ENCODE peak calls at places on chromosomes 13 and 19, in six cellular contexts. L is testis, R is heart left ventricle, P is breast epithelium, I is NB4, Z is mucosa of descending colon. A is an unnamed sample.

GRCh38 chr13:27160657-27161174 is 10.9 kb downstream of the USP12 start:
- DNase-seq in L (no peak), R (no peak), P (no peak), I (no peak), Z (no peak), A (no peak)

GRCh38 chr19:16714702-16715294 is 4.8 kb upstream of the NWD1 start:
- DNase-seq in L (peak; percentile 80), R (peak; percentile 68), P (peak; percentile 40), I (peak; percentile 77), Z (peak; percentile 73), A (peak; percentile 74)

GRCh38 chr19:16470911-16471811 is 609 bp downstream of the EPS15L1 start:
- DNase-seq in L (no peak), R (no peak), P (no peak), I (peak; percentile 60), Z (peak; percentile 34), A (peak; percentile 63)

GRCh38 chr13:48580185-48580803 is 47.4 kb upstream of the RCBTB2 start:
- DNase-seq in L (peak; percentile 91), R (no peak), P (peak; percentile 59), I (peak; percentile 74), Z (peak; percentile 97), A (peak; percentile 76)

GRCh38 chr13:29170451-29171082 is 350.4 kb downstream of the MTUS2 start:
- DNase-seq in L (no peak), R (no peak), P (no peak), I (no peak), Z (no peak), A (no peak)

GRCh38 chr13:89214115-89214514 is 1542.9 kb downstream of the SLITRK5 start:
- DNase-seq in L (no peak), R (no peak), P (no peak), I (no peak), Z (no peak), A (no peak)

GRCh38 chr13:73952683-73953082 is 181.5 kb downstream of the KLF12 start:
- DNase-seq in L (no peak), R (no peak), P (no peak), I (no peak), Z (no peak), A (no peak)

GRCh38 chr13:100490692-100491091 is 97.9 kb downstream of the GGACT start:
- DNase-seq in L (no peak), R (no peak), P (no peak), I (peak; percentile 25), Z (no peak), A (no peak)

GRCh38 chr13:26831336-26831908 is 70.8 kb upstream of the GPR12 start:
- DNase-seq in L (no peak), R (no peak), P (no peak), I (no peak), Z (no peak), A (no peak)

GRCh38 chr13:97367016-97367415 is 67.0 kb upstream of the RAP2A start:
- DNase-seq in L (no peak), R (no peak), P (no peak), I (peak; percentile 95), Z (peak; percentile 15), A (peak; percentile 43)

DNA sequence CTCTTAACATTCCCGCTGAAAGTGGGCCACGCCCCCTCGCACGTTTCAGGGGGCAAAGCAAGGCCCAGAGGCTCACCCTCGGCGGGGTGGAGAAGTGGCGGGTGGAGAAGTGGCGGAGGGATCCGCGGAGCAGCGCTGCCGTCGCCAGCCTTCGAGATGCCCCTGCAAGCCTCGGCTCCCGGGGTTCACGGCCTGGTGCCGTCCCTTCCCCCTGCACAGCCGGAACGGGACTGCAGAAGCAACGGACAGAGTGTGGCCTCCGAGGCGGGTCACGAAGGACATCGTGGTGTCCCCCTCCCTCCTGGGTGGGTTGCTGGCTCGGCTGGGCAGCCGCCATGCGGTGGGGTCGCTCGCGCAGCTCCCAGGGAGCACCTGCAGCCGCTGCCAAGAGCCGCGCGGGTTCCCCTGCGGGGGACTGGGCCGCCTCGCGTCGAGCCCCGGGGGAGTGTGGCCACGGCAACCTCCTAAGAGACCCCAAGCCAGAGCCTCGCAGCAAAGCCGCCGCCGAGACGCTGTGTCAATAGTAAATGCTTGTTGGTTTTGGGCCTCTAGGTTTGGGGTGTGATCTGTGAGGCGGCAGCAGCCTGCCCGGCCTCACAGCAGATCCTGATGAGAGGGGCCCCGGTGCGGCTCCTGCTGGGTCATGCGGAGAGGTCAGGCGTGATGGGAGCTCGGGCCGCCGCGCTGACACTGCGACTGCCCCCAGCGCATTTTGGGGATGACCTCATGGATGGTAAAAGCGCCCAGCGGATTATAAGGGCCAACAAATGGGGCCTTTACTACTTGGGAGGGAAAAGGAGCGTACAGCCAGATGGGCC is 5.5 kb downstream of the TPGS1 start:
- DNase-seq in L (no peak), R (no peak), P (no peak), I (no peak), Z (peak; percentile 13), A (no peak)
- H3K4me3 ChIP-seq in L (no peak overlapping the region), R (no peak overlapping the region), P (no peak overlapping the region), I (no peak overlapping the region), Z (no peak overlapping the region), A (no peak overlapping the region)

DNA sequence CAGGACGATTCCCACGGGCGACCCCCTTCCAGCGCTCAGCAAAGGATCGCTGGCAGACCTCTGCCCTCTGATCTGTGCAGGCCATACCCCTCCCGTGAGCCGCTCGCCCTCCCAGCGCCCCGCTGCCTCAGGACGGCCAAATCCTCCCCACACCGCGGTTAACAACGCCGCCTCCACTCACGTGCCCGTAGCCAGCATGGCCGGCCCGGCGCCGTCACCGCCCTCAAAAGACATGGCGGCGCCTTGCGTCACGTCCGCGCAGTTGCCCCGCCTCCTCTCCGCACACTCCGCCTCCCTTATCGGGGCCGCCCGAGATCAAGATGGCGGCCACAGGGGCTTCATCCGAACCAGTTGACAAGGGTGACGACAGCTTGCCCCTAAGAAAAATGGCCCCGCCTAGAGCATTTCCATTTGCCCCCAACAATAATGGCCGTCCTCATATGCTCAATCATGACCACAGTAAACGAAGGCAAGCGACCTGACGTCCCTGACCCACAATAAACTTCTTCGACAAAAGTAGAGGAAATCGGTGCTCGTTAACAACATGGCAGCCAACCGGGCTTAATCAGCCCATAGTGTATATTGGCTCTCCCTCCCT is 634 bp downstream of the AKT1S1 start:
- DNase-seq in L (peak; percentile 98), R (peak; percentile 99), P (peak; percentile 99), I (peak; percentile 99), Z (peak; percentile 98), A (peak; percentile 100)
- TF ChIP-seq CTCF in L (no peak), R (no peak), P (no peak), I (no peak), Z (no peak), A (no peak)

DNA sequence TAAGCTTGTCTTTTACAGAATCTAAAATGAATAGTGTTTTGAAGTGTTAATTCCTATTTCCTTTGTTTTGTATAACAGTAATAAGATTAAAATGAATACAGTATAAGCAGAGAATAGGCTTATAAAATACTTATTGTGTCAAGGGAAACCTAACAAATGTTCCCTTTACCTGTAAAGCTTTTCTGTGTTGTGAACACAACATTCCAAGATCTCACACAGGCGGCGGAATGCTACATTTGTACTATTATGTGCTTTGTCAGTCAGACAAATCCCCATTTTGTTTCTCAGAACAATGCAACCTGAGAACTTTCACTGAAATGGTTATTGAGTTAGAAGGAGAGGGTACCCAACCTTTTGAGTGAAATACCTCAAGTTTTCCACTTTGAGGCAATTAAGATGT is 1170.3 kb downstream of the OLFM4 start:
- DNase-seq in L (no peak), R (no peak), P (no peak), I (no peak), Z (no peak), A (no peak)
- H3K4me3 ChIP-seq in L (no peak overlapping the region), R (no peak overlapping the region), P (no peak overlapping the region), I (no peak overlapping the region), Z (no peak overlapping the region), A (no peak overlapping the region)

GRCh38 chr19:55382013-55382412 is 2.1 kb downstream of the TMEM238 start:
- DNase-seq in L (no peak), R (no peak), P (no peak), I (no peak), Z (no peak), A (no peak)
- TF ChIP-seq CTCF in L (no peak), R (no peak), P (no peak), I (no peak), Z (no peak), A (no peak)

DNA sequence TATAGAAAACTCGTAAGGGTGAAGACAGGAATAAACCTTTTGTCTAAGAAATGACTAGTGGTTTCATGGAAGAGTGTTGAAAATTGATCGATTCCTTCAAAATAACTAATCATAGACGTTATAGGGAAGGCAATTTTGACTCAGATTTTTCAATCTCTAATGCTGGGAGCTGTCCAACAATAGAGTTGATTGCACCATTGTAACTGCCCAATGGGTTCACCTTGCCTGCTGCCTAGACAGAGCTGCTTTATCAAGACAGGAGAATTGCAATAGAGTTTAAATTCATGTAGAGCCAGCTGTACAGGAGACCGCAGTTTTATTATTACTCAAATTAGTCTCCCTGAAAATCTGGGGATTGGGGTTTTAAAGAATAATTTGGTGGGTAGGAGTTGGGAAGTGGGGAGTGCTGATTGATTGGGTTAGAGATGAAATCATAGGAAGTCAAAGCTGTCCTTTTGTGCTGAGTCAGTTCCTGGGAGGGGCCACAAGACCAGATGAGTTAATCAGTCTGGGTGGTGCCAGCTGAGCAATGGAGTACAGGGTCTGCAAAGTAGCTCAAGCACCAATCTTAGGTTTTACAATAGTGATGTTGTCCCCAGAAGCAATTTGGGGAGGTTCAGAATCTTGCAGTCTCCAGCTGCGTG is 16.8 kb upstream of the ADGRE2 start:
- DNase-seq in L (no peak), R (no peak), P (no peak), I (peak; percentile 67), Z (no peak), A (no peak)
- H3K4me3 ChIP-seq in L (no peak overlapping the region), R (no peak overlapping the region), P (no peak overlapping the region), I (no peak overlapping the region), Z (no peak overlapping the region), A (no peak overlapping the region)